ENCODE peak calls at places on chromosomes 2 and 18, in five cellular contexts. Y is ascending aorta, X is neural progenitor cell, O is ovary, V is GM23338. R is an unnamed sample.

GRCh38 chr2:120869036-120869435 is 133.4 kb downstream of the GLI2 start:
- DNase-seq in X (no peak), Y (no peak), V (no peak), O (peak; percentile 27), R (peak; percentile 50)

GRCh38 chr18:61664413-61665084 is 228.3 kb downstream of the RNF152 start:
- DNase-seq in Y (no peak), O (no peak), V (no peak), X (no peak), R (no peak)

GRCh38 chr2:163347982-163348842 is 387.6 kb downstream of the FIGN start:
- DNase-seq in X (peak; percentile 91), V (peak; percentile 95), Y (peak; percentile 86), O (peak; percentile 83), R (peak; percentile 94)

GRCh38 chr2:138531913-138532312 is 30.3 kb downstream of the SPOPL start:
- DNase-seq in X (peak; percentile 21), O (no peak), Y (no peak), V (peak; percentile 51), R (no peak)

GRCh38 chr2:241223211-241224067 is 35.0 kb downstream of the ANO7 start:
- DNase-seq in V (no peak), X (no peak), O (no peak), Y (no peak), R (peak; percentile 68)

GRCh38 chr2:231708773-231709635 is 679 bp downstream of the PTMA start:
- DNase-seq in O (peak; percentile 83), V (no peak), X (peak; percentile 64), Y (peak; percentile 74), R (peak; percentile 90)

GRCh38 chr2:19802088-19802806 is 99.5 kb downstream of the TTC32 start:
- DNase-seq in Y (no peak), X (no peak), V (no peak), O (no peak), R (no peak)

GRCh38 chr2:1716441-1716840 is 27.9 kb downstream of the PXDN start:
- DNase-seq in Y (peak; percentile 61), X (no peak), V (no peak), O (no peak), R (peak; percentile 79)

GRCh38 chr18:27824275-27824674 is 352.7 kb downstream of the CDH2 start:
- DNase-seq in O (no peak), X (no peak), V (no peak), Y (no peak), R (no peak)

GRCh38 chr2:222651721-222652420 is 4.0 kb downstream of the FARSB start:
- DNase-seq in V (no peak), O (no peak), Y (no peak), X (no peak), R (no peak)

GRCh38 chr2:207239222-207239674 is 73.5 kb upstream of the KLF7 start:
- DNase-seq in O (peak; percentile 52), X (no peak), Y (peak; percentile 92), V (no peak), R (peak; percentile 67)

GRCh38 chr2:97733341-97734035 is 20.1 kb downstream of the ZAP70 start:
- DNase-seq in X (no peak), V (no peak), O (no peak), Y (peak; percentile 24), R (peak; percentile 51)

GRCh38 chr2:19841918-19842693 is 59.7 kb downstream of the TTC32 start:
- DNase-seq in X (no peak), V (no peak), Y (no peak), O (no peak), R (peak; percentile 7)

GRCh38 chr2:8737571-8738175 is 55.8 kb downstream of the ID2 start:
- DNase-seq in V (no peak), O (no peak), Y (no peak), X (no peak), R (no peak)

GRCh38 chr18:45290364-45290763 is 324.9 kb upstream of the SLC14A2 start:
- DNase-seq in O (no peak), X (no peak), Y (no peak), V (no peak), R (no peak)

GRCh38 chr2:64288932-64289655 is 144.9 kb upstream of the PELI1 start:
- DNase-seq in O (no peak), Y (no peak), X (no peak), V (no peak), R (no peak)

GRCh38 chr2:176093145-176093888 is 796 bp downstream of the HOXD13 start:
- DNase-seq in V (no peak), O (no peak), Y (peak; percentile 46), X (peak; percentile 71), R (peak; percentile 63)

GRCh38 chr2:27152796-27153464 is 4.1 kb downstream of the TCF23 start:
- DNase-seq in O (no peak), Y (no peak), V (no peak), X (no peak), R (no peak)

DNA sequence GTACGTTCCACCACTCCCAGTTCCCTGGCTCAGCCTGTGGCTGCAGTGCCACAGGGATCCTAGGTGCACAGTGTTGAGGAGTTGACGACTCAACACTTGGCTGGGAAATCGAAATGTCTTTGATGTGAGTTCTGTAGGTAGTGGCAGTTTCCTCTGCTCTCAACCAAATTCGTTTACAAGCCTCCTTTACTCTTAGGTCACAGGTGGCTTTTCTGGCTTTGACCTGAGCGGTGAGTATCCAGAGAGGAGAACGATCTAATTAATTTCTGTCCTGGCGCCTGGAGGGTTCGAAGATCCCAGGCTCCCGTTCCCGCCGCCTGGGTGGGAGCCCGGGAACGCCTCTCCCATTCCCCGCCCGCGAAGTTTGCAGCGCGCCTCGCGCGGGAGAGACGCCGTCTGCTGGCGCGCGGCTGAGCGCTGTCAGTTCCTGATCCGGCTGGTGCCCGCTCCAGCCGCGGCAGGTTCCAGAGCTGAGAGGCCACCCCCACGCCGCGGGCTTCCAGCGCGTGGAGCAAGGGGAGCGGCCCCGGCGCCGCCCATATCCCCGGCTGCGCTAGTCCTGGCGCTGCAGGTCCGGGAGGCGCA is at the start of gene LAMA3:
- DNase-seq in V (peak; percentile 59), Y (peak; percentile 64), X (peak; percentile 81), O (peak; percentile 77), R (peak; percentile 80)
- TF ChIP-seq CTCF in V (peak; percentile 25), Y (no peak), X (peak; percentile 15), O (no peak), R (no peak)

DNA sequence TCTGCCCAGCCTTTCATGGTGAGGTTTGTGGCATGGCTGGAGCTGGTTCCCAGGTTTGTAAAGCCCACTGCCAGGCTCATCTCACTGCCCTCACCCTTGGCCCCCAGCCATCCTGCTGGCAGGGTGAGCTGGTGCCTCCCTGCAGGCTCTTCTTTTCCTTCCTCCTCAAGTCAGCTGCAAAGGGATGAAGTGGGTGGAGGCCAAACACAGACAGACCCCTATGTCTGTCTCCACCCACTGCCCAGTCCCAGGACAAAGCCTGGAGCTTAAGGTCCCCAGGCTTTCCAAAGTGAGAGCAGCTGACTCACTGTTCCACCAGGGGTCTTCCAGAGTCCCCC is 92.0 kb downstream of the TNS1 start:
- DNase-seq in X (no peak), V (no peak), O (no peak), Y (no peak), R (no peak)
- H3K27ac ChIP-seq in X (no peak overlapping the region), V (no peak overlapping the region), O (peak overlapping the region; percentile 72), Y (peak overlapping the region; percentile 98), R (peak overlapping the region; percentile 80)

DNA sequence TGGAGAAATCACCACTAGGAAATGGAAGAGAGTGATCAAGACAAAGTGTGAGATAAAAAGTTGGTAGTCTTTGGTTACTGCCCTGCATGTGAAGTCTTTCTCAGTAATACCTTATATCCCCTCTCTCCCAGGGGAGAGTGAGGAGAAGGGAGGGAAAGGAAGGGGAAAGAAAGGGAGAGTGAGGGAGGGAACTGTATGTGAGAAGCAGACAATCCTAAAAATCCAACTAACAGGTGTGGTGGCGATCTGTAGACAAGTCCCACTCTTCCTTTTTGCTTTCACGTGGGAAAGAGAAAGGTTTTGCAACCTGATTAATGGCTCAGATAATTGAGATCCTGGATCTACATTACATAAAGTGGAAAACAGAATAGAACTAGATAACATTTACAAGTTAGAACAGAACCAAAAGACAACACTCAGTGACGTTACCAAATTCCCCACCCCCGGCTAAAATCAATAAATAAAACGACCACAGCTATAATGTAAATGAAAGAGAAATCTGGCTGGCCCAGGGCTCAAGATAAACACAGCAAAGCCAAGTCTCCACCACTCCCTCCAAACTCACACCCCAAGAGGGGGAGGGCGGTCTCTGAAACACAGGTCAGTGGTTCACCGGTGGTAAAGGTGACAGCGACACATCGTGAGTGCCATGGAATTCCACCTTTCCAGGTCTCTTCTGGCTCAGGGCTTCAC is 10.0 kb upstream of the APCDD1 start:
- DNase-seq in X (no peak), Y (no peak), V (no peak), O (no peak), R (no peak)
- TF ChIP-seq CTCF in X (no peak), Y (no peak), V (no peak), O (no peak), R (no peak)

GRCh38 chr2:72128843-72129227 is 18.8 kb downstream of the CYP26B1 start:
- DNase-seq in O (peak; percentile 21), V (no peak), Y (peak; percentile 59), X (no peak), R (no peak)

GRCh38 chr2:72129676-72130340 is 17.9 kb downstream of the CYP26B1 start:
- DNase-seq in X (no peak), O (peak; percentile 30), V (no peak), Y (peak; percentile 21), R (no peak)

GRCh38 chr2:72128059-72128842 is 19.4 kb downstream of the CYP26B1 start:
- DNase-seq in Y (peak; percentile 58), V (no peak), O (no peak), X (no peak), R (peak; percentile 50)

GRCh38 chr2:72126186-72127100 is 21.2 kb downstream of the CYP26B1 start:
- DNase-seq in Y (peak; percentile 30), V (no peak), X (no peak), O (no peak), R (no peak)

GRCh38 chr2:72127401-72128058 is 20.1 kb downstream of the CYP26B1 start:
- DNase-seq in O (no peak), X (no peak), V (no peak), Y (peak; percentile 57), R (peak; percentile 64)
- H3K27ac ChIP-seq in O (no peak overlapping the region), X (no peak overlapping the region), V (no peak overlapping the region), Y (no peak overlapping the region), R (no peak overlapping the region)

GRCh38 chr2:31411771-31412170 is 2.8 kb downstream of the XDH start:
- DNase-seq in O (no peak), Y (no peak), V (no peak), X (no peak), R (no peak)

GRCh38 chr2:31413025-31413424 is 1.5 kb downstream of the XDH start:
- DNase-seq in Y (no peak), X (no peak), O (no peak), V (no peak), R (no peak)

GRCh38 chr2:31415421-31415820 is 879 bp upstream of the XDH start:
- DNase-seq in X (no peak), Y (no peak), O (no peak), V (no peak), R (no peak)

GRCh38 chr2:31414601-31415241 is at the start of gene XDH:
- DNase-seq in V (no peak), X (no peak), O (no peak), Y (no peak), R (no peak)

DNA sequence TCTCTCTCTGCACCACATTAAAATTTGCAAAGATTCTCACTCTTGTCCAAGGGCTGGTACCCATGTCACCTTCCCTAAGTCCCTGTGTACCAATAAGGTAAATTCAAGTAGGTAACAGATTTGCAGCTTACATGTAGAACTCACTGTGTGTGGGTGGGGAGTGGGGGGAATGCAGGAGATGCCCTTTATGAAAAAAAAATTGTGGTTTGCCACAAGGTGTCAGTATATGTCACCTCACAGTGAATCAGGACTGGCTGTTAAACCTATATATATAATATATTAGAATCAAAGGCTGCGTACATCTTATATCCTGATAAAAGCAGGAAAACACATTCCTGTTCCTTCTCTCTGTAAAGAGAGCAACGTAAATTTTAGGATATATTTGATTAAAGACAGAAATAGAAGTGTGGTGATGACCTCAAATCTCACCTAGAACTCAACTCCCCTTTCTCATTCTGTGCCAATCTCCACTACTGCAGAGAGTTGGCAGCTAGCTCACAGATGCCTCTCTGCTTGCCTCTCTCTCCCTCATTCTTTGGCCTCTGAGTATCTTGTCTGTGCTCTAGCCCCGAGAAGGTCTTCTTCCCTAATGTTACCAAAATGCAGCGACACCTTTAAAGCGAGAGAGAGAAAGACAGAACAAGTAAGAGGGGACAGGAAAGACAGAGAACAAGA is 529 bp downstream of the XDH start:
- DNase-seq in Y (no peak), O (no peak), X (peak; percentile 6), V (peak; percentile 30), R (no peak)
- TF ChIP-seq CTCF in Y (no peak), O (no peak), X (peak; percentile 50), V (peak; percentile 52), R (no peak)

R was measured in kidney.